ENCODE peak calls at places on chromosomes 3 and 15, in four cellular contexts. Z is neuronal stem cell, J is PC-9, X is astrocyte. Y is an unnamed sample.

GRCh38 chr3:143737065-143737464 is 111.2 kb downstream of the SLC9A9 start:
- DNase-seq in Z (no peak), J (no peak), X (no peak), Y (no peak)

GRCh38 chr3:58335432-58335947 is 2.8 kb downstream of the PXK start:
- DNase-seq in Z (no peak), J (no peak), X (no peak), Y (no peak)

GRCh38 chr3:126135398-126136076 is 44.8 kb downstream of the ALDH1L1 start:
- DNase-seq in Z (no peak), J (no peak), X (no peak), Y (no peak)

GRCh38 chr15:32970847-32971246 is 223.7 kb downstream of the FMN1 start:
- DNase-seq in Z (no peak), J (no peak), X (no peak), Y (no peak)

GRCh38 chr3:13215940-13216546 is 142.8 kb upstream of the IQSEC1 start:
- DNase-seq in Z (no peak), J (peak; percentile 95), X (peak; percentile 85), Y (peak; percentile 49)

GRCh38 chr3:47661121-47661752 is 82.6 kb upstream of the CSPG5 start:
- DNase-seq in Z (no peak), J (no peak), X (peak; percentile 69), Y (peak; percentile 38)

GRCh38 chr15:86162172-86162591 is 82.5 kb downstream of the AGBL1 start:
- DNase-seq in Z (no peak), J (no peak), X (no peak), Y (no peak)

GRCh38 chr3:186929676-186930075 is 650 bp upstream of the ST6GAL1 start:
- DNase-seq in Z (no peak), J (no peak), X (no peak), Y (no peak)

GRCh38 chr15:84968301-84968700 is 13.4 kb upstream of the PDE8A start:
- DNase-seq in Z (no peak), J (no peak), X (no peak), Y (no peak)

GRCh38 chr15:83462026-83462425 is 14.9 kb downstream of the SH3GL3 start:
- DNase-seq in Z (no peak), J (no peak), X (no peak), Y (no peak)

GRCh38 chr15:38531509-38531908 is 33.1 kb downstream of the RASGRP1 start:
- DNase-seq in Z (no peak), J (no peak), X (peak; percentile 73), Y (no peak)

GRCh38 chr3:195068481-195069080 is 202.4 kb downstream of the XXYLT1 start:
- DNase-seq in Z (no peak), J (no peak), X (no peak), Y (no peak)

GRCh38 chr3:161371441-161372320 is at the start of gene SPTSSB:
- DNase-seq in Z (peak; percentile 63), J (peak; percentile 84), X (no peak), Y (peak; percentile 15)

GRCh38 chr3:66271231-66271630 is 50.4 kb downstream of the SLC25A26 start:
- DNase-seq in Z (no peak), J (no peak), X (no peak), Y (no peak)

GRCh38 chr3:46878796-46879436 is 1.4 kb downstream of the PTH1R start:
- DNase-seq in Z (peak; percentile 47), J (peak; percentile 59), X (no peak), Y (peak; percentile 31)

GRCh38 chr3:180466401-180467005 is 135.5 kb upstream of the TTC14 start:
- DNase-seq in Z (no peak), J (no peak), X (no peak), Y (no peak)

GRCh38 chr3:46027736-46028397 is 584 bp upstream of the XCR1 start:
- DNase-seq in Z (no peak), J (no peak), X (no peak), Y (no peak)

GRCh38 chr3:184164648-184165330 is 9.6 kb downstream of the DVL3 start:
- DNase-seq in Z (no peak), J (no peak), X (no peak), Y (no peak)

GRCh38 chr3:94873751-94874150 is 810.9 kb downstream of the NSUN3 start:
- DNase-seq in Z (no peak), J (no peak), X (no peak), Y (no peak)

GRCh38 chr3:32278714-32279113 is 40.2 kb downstream of the CMTM8 start:
- DNase-seq in Z (no peak), J (no peak), X (peak; percentile 69), Y (no peak)

GRCh38 chr3:150130404-150131100 is 159.9 kb upstream of the PFN2 start:
- DNase-seq in Z (no peak), J (no peak), X (no peak), Y (no peak)

GRCh38 chr3:25508901-25509300 is 80.8 kb downstream of the RARB start:
- DNase-seq in Z (no peak), J (peak; percentile 47), X (peak; percentile 93), Y (no peak)

GRCh38 chr3:108004647-108005046 is 86.2 kb downstream of the CD47 start:
- DNase-seq in Z (no peak), J (no peak), X (no peak), Y (no peak)

GRCh38 chr3:65828706-65829105 is 210.0 kb downstream of the MAGI1 start:
- DNase-seq in Z (no peak), J (no peak), X (peak; percentile 77), Y (no peak)

GRCh38 chr3:140727886-140728285 is 50.0 kb downstream of the TRIM42 start:
- DNase-seq in Z (no peak), J (no peak), X (no peak), Y (no peak)

GRCh38 chr3:46495901-46496456 is 1.8 kb upstream of the RTP3 start:
- DNase-seq in Z (no peak), J (peak; percentile 74), X (peak; percentile 86), Y (no peak)

GRCh38 chr3:52402101-52402521 is 42.8 kb downstream of the SEMA3G start:
- DNase-seq in Z (no peak), J (no peak), X (no peak), Y (no peak)

DNA sequence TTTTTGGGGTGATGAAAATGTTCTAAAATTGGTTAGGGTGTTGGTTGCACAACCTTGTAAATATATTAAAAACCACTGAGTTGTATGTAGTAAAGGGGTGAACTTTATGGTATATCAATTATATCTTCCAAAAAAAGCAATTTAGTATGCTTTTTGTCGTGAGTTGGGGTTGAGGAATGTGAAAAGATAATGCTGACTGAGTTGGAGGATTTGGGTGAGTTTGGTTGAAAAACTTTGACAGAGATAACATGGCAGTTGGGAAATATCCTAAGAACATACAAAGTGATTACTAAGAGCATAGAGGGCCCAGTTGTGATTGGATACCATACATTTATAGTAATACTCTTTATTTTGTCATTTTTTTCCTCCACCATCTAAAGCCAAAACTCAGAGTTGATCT is 33.6 kb downstream of the HMG20A start:
- DNase-seq in Z (no peak), J (no peak), X (peak; percentile 20), Y (no peak)
- H3K4me2 ChIP-seq in Z (no peak overlapping the region), J (no peak overlapping the region), X (no peak overlapping the region), Y (no peak overlapping the region)

GRCh38 chr3:69864141-69864540 is 124.9 kb downstream of the MITF start:
- DNase-seq in Z (no peak), J (no peak), X (no peak), Y (no peak)
- H3K4me2 ChIP-seq in Z (no peak overlapping the region), J (no peak overlapping the region), X (no peak overlapping the region), Y (no peak overlapping the region)

DNA sequence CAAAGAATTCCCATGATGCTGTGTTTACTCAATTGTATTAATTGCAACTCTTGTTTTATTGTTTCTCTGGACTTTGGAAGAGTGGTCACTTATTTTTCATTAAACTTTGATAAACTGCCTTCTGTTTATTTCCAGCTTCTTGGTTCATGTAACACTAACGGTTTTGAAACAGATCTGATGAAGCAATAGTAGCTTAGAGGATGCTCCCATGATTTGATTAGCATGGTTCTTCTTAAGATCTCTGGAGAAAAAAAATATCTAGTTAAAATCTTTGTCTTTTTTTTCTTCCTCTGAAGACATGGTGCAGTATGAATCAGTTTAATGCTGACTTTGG is 90.1 kb downstream of the FNDC3B start:
- DNase-seq in Z (no peak), J (no peak), X (no peak), Y (peak; percentile 22)
- H3K4me2 ChIP-seq in Z (no peak overlapping the region), J (peak overlapping the region; percentile 45), X (peak overlapping the region; percentile 71), Y (peak overlapping the region; percentile 68)

GRCh38 chr3:197002701-197003454 is 26.7 kb downstream of the MELTF start:
- DNase-seq in Z (peak; percentile 63), J (no peak), X (peak; percentile 34), Y (peak; percentile 64)
- H3K4me2 ChIP-seq in Z (peak overlapping the region; percentile 65), J (no peak overlapping the region), X (peak overlapping the region; percentile 85), Y (peak overlapping the region; percentile 92)